ENCODE peak calls at places on chromosome 9, in six cellular contexts. W is NCI-H2081, N is Right ventricle myocardium superior, H is fibroblast of gingiva, K is pancreas, Z is SJSA1. S is an unnamed sample.

GRCh38 chr9:91427873-91428272 is 4.2 kb upstream of the NFIL3 start:
- DNase-seq in W (no peak), N (no peak), H (peak), K (no peak), Z (no peak), S (no peak)

GRCh38 chr9:84371737-84372136 is 31.2 kb upstream of the SLC28A3 start:
- DNase-seq in W (no peak), N (no peak), H (peak), K (no peak), Z (no peak), S (no peak)

GRCh38 chr9:28318515-28318914 is 745.2 kb upstream of the C9orf72 start:
- DNase-seq in W (no peak), N (no peak), H (no peak), K (no peak), Z (no peak), S (no peak)

GRCh38 chr9:133708123-133708769 is 29.9 kb downstream of the SARDH start:
- DNase-seq in W (no peak), N (peak), H (no peak), K (peak), Z (no peak), S (no peak)

GRCh38 chr9:128169492-128169891 is 9.4 kb downstream of the BBLN start:
- DNase-seq in W (no peak), N (no peak), H (no peak), K (no peak), Z (no peak), S (no peak)

GRCh38 chr9:113599647-113600476 is 136.3 kb downstream of the RGS3 start:
- DNase-seq in W (no peak), N (no peak), H (peak), K (no peak), Z (peak), S (no peak)

GRCh38 chr9:115015018-115015635 is 84.7 kb upstream of the TNFSF8 start:
- DNase-seq in W (peak), N (no peak), H (peak), K (no peak), Z (peak), S (no peak)

GRCh38 chr9:134189475-134190231 is 25.3 kb upstream of the RNU6ATAC start:
- DNase-seq in W (no peak), N (peak), H (no peak), K (no peak), Z (no peak), S (no peak)

GRCh38 chr9:38414040-38414723 is 10.1 kb downstream of the IGFBPL1 start:
- DNase-seq in W (no peak), N (no peak), H (no peak), K (no peak), Z (no peak), S (no peak)

GRCh38 chr9:134947265-134947955 is 29.7 kb upstream of the FCN1 start:
- DNase-seq in W (no peak), N (peak), H (no peak), K (no peak), Z (no peak), S (no peak)

GRCh38 chr9:19294219-19294618 is 63.7 kb downstream of the DENND4C start:
- DNase-seq in W (no peak), N (no peak), H (no peak), K (no peak), Z (no peak), S (no peak)

GRCh38 chr9:82223442-82223841 is 234.9 kb downstream of the SPATA31D1 start:
- DNase-seq in W (no peak), N (no peak), H (no peak), K (no peak), Z (no peak), S (no peak)

GRCh38 chr9:98280574-98280973 is 25.1 kb upstream of the TBC1D2 start:
- DNase-seq in W (peak), N (no peak), H (no peak), K (no peak), Z (no peak), S (no peak)

GRCh38 chr9:95429096-95429495 is 87.7 kb downstream of the PTCH1 start:
- DNase-seq in W (no peak), N (no peak), H (no peak), K (no peak), Z (no peak), S (no peak)

GRCh38 chr9:121887553-121888437 is 205.3 kb downstream of the TTLL11 start:
- DNase-seq in W (no peak), N (no peak), H (no peak), K (no peak), Z (no peak), S (no peak)

S was measured in prostate gland.